ENCODE peak calls at places on chromosomes 2 and 18, in six cellular contexts. One of them, this sample, is unnamed.

GRCh38 chr2:61750624-61751023 is 103.2 kb downstream of the FAM161A start:
- DNase-seq in K562: no peak
- DNase-seq in fibroblast of lung: peak; percentile 74
- DNase-seq in heart left ventricle: no peak
- DNase-seq in GM06990: no peak
- DNase-seq in HFF-Myc: no peak
- DNase-seq in this sample: peak; percentile 36

GRCh38 chr18:47775961-47776360 is 154.5 kb downstream of the SMAD2 start:
- DNase-seq in K562: peak; percentile 14
- DNase-seq in fibroblast of lung: no peak
- DNase-seq in heart left ventricle: no peak
- DNase-seq in GM06990: no peak
- DNase-seq in HFF-Myc: no peak
- DNase-seq in this sample: no peak

GRCh38 chr2:108965540-108966299 is 23.3 kb downstream of the EDAR start:
- DNase-seq in K562: no peak
- DNase-seq in fibroblast of lung: no peak
- DNase-seq in heart left ventricle: no peak
- DNase-seq in GM06990: no peak
- DNase-seq in HFF-Myc: no peak
- DNase-seq in this sample: no peak

GRCh38 chr2:166365803-166366420 is 9.8 kb downstream of the SCN9A start:
- DNase-seq in K562: peak; percentile 42
- DNase-seq in fibroblast of lung: peak; percentile 61
- DNase-seq in heart left ventricle: no peak
- DNase-seq in GM06990: no peak
- DNase-seq in HFF-Myc: no peak
- DNase-seq in this sample: no peak

GRCh38 chr18:24544141-24544498 is 83.7 kb downstream of the HRH4 start:
- DNase-seq in K562: peak; percentile 47
- DNase-seq in fibroblast of lung: no peak
- DNase-seq in heart left ventricle: no peak
- DNase-seq in GM06990: no peak
- DNase-seq in HFF-Myc: no peak
- DNase-seq in this sample: no peak

GRCh38 chr18:73948497-73948896 is 199.1 kb downstream of the FBXO15 start:
- DNase-seq in K562: no peak
- DNase-seq in fibroblast of lung: peak; percentile 81
- DNase-seq in heart left ventricle: no peak
- DNase-seq in GM06990: no peak
- DNase-seq in HFF-Myc: peak; percentile 61
- DNase-seq in this sample: no peak

GRCh38 chr2:165868211-165868610 is 74.2 kb upstream of the GALNT3 start:
- DNase-seq in K562: no peak
- DNase-seq in fibroblast of lung: peak; percentile 88
- DNase-seq in heart left ventricle: no peak
- DNase-seq in GM06990: no peak
- DNase-seq in HFF-Myc: peak; percentile 71
- DNase-seq in this sample: no peak

GRCh38 chr2:212259236-212259635 is 279.4 kb downstream of the ERBB4 start:
- DNase-seq in K562: no peak
- DNase-seq in fibroblast of lung: no peak
- DNase-seq in heart left ventricle: no peak
- DNase-seq in GM06990: no peak
- DNase-seq in HFF-Myc: no peak
- DNase-seq in this sample: no peak

GRCh38 chr2:85606116-85606455 is 3.6 kb upstream of the TMEM150A start:
- DNase-seq in K562: no peak
- DNase-seq in fibroblast of lung: no peak
- DNase-seq in heart left ventricle: peak; percentile 9
- DNase-seq in GM06990: no peak
- DNase-seq in HFF-Myc: no peak
- DNase-seq in this sample: no peak

GRCh38 chr2:200159366-200159720 is 147.2 kb upstream of the SPATS2L start:
- DNase-seq in K562: no peak
- DNase-seq in fibroblast of lung: peak; percentile 35
- DNase-seq in heart left ventricle: no peak
- DNase-seq in GM06990: no peak
- DNase-seq in HFF-Myc: no peak
- DNase-seq in this sample: no peak

GRCh38 chr2:200161458-200161857 is 145.0 kb upstream of the SPATS2L start:
- DNase-seq in K562: no peak
- DNase-seq in fibroblast of lung: no peak
- DNase-seq in heart left ventricle: no peak
- DNase-seq in GM06990: no peak
- DNase-seq in HFF-Myc: no peak
- DNase-seq in this sample: no peak

GRCh38 chr2:200156140-200156858 is 150.2 kb upstream of the SPATS2L start:
- DNase-seq in K562: no peak
- DNase-seq in fibroblast of lung: peak; percentile 83
- DNase-seq in heart left ventricle: peak; percentile 37
- DNase-seq in GM06990: no peak
- DNase-seq in HFF-Myc: no peak
- DNase-seq in this sample: no peak

GRCh38 chr2:200158586-200159365 is 147.7 kb upstream of the SPATS2L start:
- DNase-seq in K562: no peak
- DNase-seq in fibroblast of lung: peak; percentile 39
- DNase-seq in heart left ventricle: no peak
- DNase-seq in GM06990: no peak
- DNase-seq in HFF-Myc: no peak
- DNase-seq in this sample: no peak

DNA sequence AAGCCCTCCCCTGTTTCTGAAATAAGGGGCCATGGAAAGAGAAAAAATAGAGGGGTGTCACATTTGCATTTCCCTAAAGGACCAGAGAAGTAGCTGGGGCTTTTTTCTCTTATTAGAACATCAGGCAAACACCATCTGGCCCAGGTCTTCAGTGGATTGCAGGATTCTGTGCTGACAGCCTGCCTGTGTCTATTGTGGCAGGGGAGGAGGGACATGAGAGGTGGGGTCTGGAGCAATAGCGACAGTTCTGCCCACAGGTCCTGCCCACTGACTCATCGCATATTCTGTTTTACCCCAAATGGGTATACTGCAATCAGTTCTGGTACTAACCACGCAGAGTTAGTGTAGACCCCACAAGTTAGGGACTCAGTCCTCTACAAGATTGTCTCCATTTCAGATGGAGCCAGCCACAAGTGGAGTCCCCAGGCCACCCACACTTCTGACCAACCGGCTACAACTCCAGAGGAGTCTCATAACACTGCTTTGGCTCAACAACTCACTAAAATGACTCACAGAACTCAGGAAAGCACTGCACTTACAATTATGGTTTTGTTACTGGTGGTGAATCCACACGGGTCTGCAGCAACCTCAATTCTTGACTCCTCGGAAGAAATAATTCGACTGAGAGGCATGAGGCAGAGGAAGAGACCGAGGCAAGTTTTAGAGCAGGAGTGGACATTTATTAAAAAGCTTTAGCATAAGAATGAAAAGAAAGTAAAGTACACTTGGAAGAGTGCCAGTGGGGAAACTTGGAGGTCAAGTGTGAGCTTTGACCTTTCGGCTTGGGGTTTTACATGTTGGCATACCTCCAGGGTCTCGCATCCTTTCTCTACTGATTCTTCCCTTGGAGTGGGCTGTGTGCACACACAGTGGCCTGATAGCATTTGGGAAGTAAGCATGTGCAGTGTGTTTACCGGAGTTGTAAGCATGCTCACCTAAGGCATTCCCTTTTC is 146.4 kb upstream of the SPATS2L start:
- DNase-seq in K562: no peak
- DNase-seq in fibroblast of lung: peak; percentile 74
- DNase-seq in heart left ventricle: no peak
- DNase-seq in GM06990: no peak
- DNase-seq in HFF-Myc: no peak
- DNase-seq in this sample: no peak
- H3K4me3 ChIP-seq in K562: no peak overlapping the region
- H3K4me3 ChIP-seq in fibroblast of lung: no peak overlapping the region
- H3K4me3 ChIP-seq in heart left ventricle: no peak overlapping the region
- H3K4me3 ChIP-seq in GM06990: no peak overlapping the region
- H3K4me3 ChIP-seq in HFF-Myc: no peak overlapping the region
- H3K4me3 ChIP-seq in this sample: no peak overlapping the region

GRCh38 chr2:206442854-206443734 is at the start of gene ADAM23:
- DNase-seq in K562: peak; percentile 15
- DNase-seq in fibroblast of lung: peak; percentile 61
- DNase-seq in heart left ventricle: peak; percentile 75
- DNase-seq in GM06990: peak; percentile 84
- DNase-seq in HFF-Myc: no peak
- DNase-seq in this sample: no peak
- TF ChIP-seq CTCF in K562: no peak
- TF ChIP-seq CTCF in fibroblast of lung: no peak
- TF ChIP-seq CTCF in heart left ventricle: no peak
- TF ChIP-seq CTCF in GM06990: peak; percentile 55
- TF ChIP-seq CTCF in HFF-Myc: no peak
- TF ChIP-seq CTCF in this sample: peak; percentile 11

GRCh38 chr2:162925595-162925994 is 87.0 kb upstream of the KCNH7 start:
- DNase-seq in K562: no peak
- DNase-seq in fibroblast of lung: no peak
- DNase-seq in heart left ventricle: no peak
- DNase-seq in GM06990: no peak
- DNase-seq in HFF-Myc: no peak
- DNase-seq in this sample: no peak

GRCh38 chr2:162928356-162928755 is 89.8 kb upstream of the KCNH7 start:
- DNase-seq in K562: no peak
- DNase-seq in fibroblast of lung: peak; percentile 53
- DNase-seq in heart left ventricle: no peak
- DNase-seq in GM06990: no peak
- DNase-seq in HFF-Myc: no peak
- DNase-seq in this sample: no peak

GRCh38 chr2:162926907-162927306 is 88.3 kb upstream of the KCNH7 start:
- DNase-seq in K562: no peak
- DNase-seq in fibroblast of lung: peak; percentile 84
- DNase-seq in heart left ventricle: no peak
- DNase-seq in GM06990: no peak
- DNase-seq in HFF-Myc: no peak
- DNase-seq in this sample: no peak

GRCh38 chr2:162929571-162929970 is 91.0 kb upstream of the KCNH7 start:
- DNase-seq in K562: no peak
- DNase-seq in fibroblast of lung: peak; percentile 96
- DNase-seq in heart left ventricle: no peak
- DNase-seq in GM06990: no peak
- DNase-seq in HFF-Myc: no peak
- DNase-seq in this sample: no peak

DNA sequence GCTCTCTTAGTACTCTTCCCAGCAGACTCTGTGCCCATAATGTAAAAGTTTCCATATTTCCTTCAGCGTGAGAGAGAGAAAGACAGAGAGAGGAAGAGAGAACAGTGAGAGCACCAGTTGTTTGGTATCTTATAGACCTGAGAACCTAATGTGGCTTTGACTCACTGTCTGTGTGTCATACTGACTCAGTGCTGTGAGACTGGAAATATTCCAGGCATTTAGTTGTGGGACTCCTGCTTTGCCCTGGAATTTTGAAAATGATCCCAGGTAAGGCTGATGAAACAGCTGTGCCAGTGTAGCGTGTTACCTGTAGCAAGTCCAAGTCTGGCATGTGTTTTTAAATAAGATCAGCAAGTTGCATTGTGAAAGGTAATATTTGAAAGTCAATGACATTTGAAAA is 87.9 kb upstream of the KCNH7 start:
- DNase-seq in K562: no peak
- DNase-seq in fibroblast of lung: peak; percentile 94
- DNase-seq in heart left ventricle: no peak
- DNase-seq in GM06990: no peak
- DNase-seq in HFF-Myc: no peak
- DNase-seq in this sample: no peak
- H3K4me3 ChIP-seq in K562: no peak overlapping the region
- H3K4me3 ChIP-seq in fibroblast of lung: no peak overlapping the region
- H3K4me3 ChIP-seq in heart left ventricle: no peak overlapping the region
- H3K4me3 ChIP-seq in GM06990: no peak overlapping the region
- H3K4me3 ChIP-seq in HFF-Myc: no peak overlapping the region
- H3K4me3 ChIP-seq in this sample: no peak overlapping the region

DNA sequence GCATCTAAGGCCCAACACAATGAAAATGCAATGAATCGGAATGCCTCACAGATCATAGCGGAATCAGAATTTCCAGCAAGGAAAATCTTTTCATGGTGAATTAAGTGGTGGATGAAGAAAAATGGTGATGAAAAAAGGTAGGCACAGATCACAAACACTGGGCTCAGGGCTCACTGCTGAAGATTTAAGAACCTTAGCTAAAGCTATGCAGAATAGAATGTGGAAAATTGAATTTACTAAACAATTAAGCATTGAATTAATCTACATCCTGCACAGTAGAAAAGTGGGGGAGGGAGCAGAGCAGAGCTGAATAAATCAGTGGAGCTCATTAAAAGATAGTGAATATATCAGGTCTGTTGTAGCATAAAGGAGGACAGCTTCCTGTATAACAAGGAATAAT is 26.8 kb downstream of the MEIS1 start:
- DNase-seq in K562: no peak
- DNase-seq in fibroblast of lung: no peak
- DNase-seq in heart left ventricle: no peak
- DNase-seq in GM06990: no peak
- DNase-seq in HFF-Myc: no peak
- DNase-seq in this sample: no peak
- TF ChIP-seq CTCF in K562: no peak
- TF ChIP-seq CTCF in fibroblast of lung: no peak
- TF ChIP-seq CTCF in heart left ventricle: no peak
- TF ChIP-seq CTCF in GM06990: no peak
- TF ChIP-seq CTCF in HFF-Myc: no peak
- TF ChIP-seq CTCF in this sample: no peak

DNA sequence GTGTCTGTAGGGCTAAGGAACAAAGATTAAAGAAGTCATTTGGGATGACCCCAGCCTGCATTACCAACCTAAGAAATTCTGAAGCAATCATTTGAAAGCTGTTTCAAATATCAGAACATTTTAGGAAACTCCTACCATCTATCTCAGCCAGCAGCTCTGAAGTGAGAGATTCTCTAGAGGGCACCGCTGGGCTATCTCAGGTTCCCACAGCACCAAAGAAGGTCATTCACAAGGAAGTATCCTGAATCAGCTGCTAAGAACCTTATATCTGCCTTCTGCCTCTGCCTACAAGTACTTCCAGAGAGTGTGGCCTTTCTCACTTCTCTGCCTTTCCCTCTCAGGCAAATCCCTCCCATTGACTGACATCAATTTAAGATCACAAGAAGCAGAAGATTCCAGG is 13.4 kb upstream of the EVA1A start:
- DNase-seq in K562: no peak
- DNase-seq in fibroblast of lung: no peak
- DNase-seq in heart left ventricle: no peak
- DNase-seq in GM06990: no peak
- DNase-seq in HFF-Myc: no peak
- DNase-seq in this sample: no peak
- H3K4me3 ChIP-seq in K562: no peak overlapping the region
- H3K4me3 ChIP-seq in fibroblast of lung: no peak overlapping the region
- H3K4me3 ChIP-seq in heart left ventricle: no peak overlapping the region
- H3K4me3 ChIP-seq in GM06990: no peak overlapping the region
- H3K4me3 ChIP-seq in HFF-Myc: no peak overlapping the region
- H3K4me3 ChIP-seq in this sample: no peak overlapping the region

GRCh38 chr2:24515335-24515734 is 24.3 kb downstream of the NCOA1 start:
- DNase-seq in K562: no peak
- DNase-seq in fibroblast of lung: no peak
- DNase-seq in heart left ventricle: no peak
- DNase-seq in GM06990: no peak
- DNase-seq in HFF-Myc: no peak
- DNase-seq in this sample: no peak
- TF ChIP-seq CTCF in K562: no peak
- TF ChIP-seq CTCF in fibroblast of lung: no peak
- TF ChIP-seq CTCF in heart left ventricle: no peak
- TF ChIP-seq CTCF in GM06990: no peak
- TF ChIP-seq CTCF in HFF-Myc: no peak
- TF ChIP-seq CTCF in this sample: no peak

GRCh38 chr2:96773922-96774321 is 13.2 kb downstream of the CNNM4 start:
- DNase-seq in K562: no peak
- DNase-seq in fibroblast of lung: no peak
- DNase-seq in heart left ventricle: no peak
- DNase-seq in GM06990: peak; percentile 63
- DNase-seq in HFF-Myc: no peak
- DNase-seq in this sample: no peak
- H3K4me3 ChIP-seq in K562: no peak overlapping the region
- H3K4me3 ChIP-seq in fibroblast of lung: no peak overlapping the region
- H3K4me3 ChIP-seq in heart left ventricle: no peak overlapping the region
- H3K4me3 ChIP-seq in GM06990: peak overlapping the region; percentile 40
- H3K4me3 ChIP-seq in HFF-Myc: no peak overlapping the region
- H3K4me3 ChIP-seq in this sample: no peak overlapping the region

This sample was measured in AG04449.